ENCODE peak calls at places on chromosomes 12 and 14, in ten cellular contexts. H is A549, P is adrenal gland, Y is sigmoid colon, N is mammary epithelial cell, M is fibroblast of the aortic adventitia, K is bronchial epithelial cell, B is left lung, X is astrocyte, V is heart left ventricle. Q is an unnamed sample.

GRCh38 chr14:67738740-67739504 is 37.2 kb downstream of the RDH12 start:
- DNase-seq in P (peak; percentile 88), H (peak; percentile 88), B (no peak), V (no peak), X (peak; percentile 85), M (peak; percentile 99), N (peak; percentile 92), K (peak; percentile 86), Y (peak; percentile 89), Q (peak; percentile 92)

GRCh38 chr14:104355101-104355691 is 216.8 kb downstream of the KIF26A start:
- DNase-seq in X (no peak), K (no peak), Y (peak; percentile 48), N (no peak), H (no peak), B (peak; percentile 19), V (peak; percentile 51), M (no peak), P (no peak), Q (no peak)

GRCh38 chr12:63308701-63309100 is 157.7 kb upstream of the AVPR1A start:
- DNase-seq in N (no peak), P (no peak), X (no peak), V (no peak), M (no peak), K (no peak), B (no peak), H (no peak), Y (no peak), Q (peak; percentile 29)

GRCh38 chr12:65327207-65328076 is 49.0 kb downstream of the MSRB3 start:
- DNase-seq in P (no peak), X (peak; percentile 64), K (no peak), Y (peak; percentile 73), N (no peak), B (no peak), H (no peak), V (no peak), M (peak; percentile 89), Q (peak; percentile 68)

GRCh38 chr14:105899657-105900397 is 373.4 kb downstream of the TMEM121 start:
- DNase-seq in H (no peak), N (no peak), X (no peak), P (no peak), B (no peak), V (peak; percentile 42), K (no peak), Y (no peak), M (no peak), Q (no peak)

GRCh38 chr14:29810657-29811056 is 117.0 kb downstream of the PRKD1 start:
- DNase-seq in V (no peak), N (no peak), M (peak; percentile 65), Y (no peak), K (peak; percentile 9), H (no peak), X (no peak), B (no peak), P (peak; percentile 44), Q (peak; percentile 80)

GRCh38 chr12:126454581-126454980 is 1389.3 kb downstream of the AACS start:
- DNase-seq in Y (no peak), P (no peak), H (no peak), X (no peak), K (no peak), V (no peak), M (no peak), B (no peak), N (no peak), Q (no peak)

GRCh38 chr12:115439008-115439601 is 755.1 kb upstream of the TBX3 start:
- DNase-seq in V (no peak), X (no peak), K (no peak), Y (no peak), B (no peak), H (no peak), M (no peak), N (no peak), P (no peak), Q (no peak)

GRCh38 chr14:50773632-50774541 is 57.1 kb downstream of the NIN start:
- DNase-seq in H (peak; percentile 63), K (peak; percentile 60), Y (no peak), P (peak; percentile 38), M (peak; percentile 41), N (peak; percentile 59), V (no peak), B (no peak), X (peak; percentile 9), Q (peak; percentile 82)

GRCh38 chr12:8661016-8661415 is 1.6 kb downstream of the MFAP5 start:
- DNase-seq in N (no peak), V (no peak), P (no peak), M (peak; percentile 69), K (no peak), B (no peak), Y (peak; percentile 39), X (no peak), H (no peak), Q (no peak)

GRCh38 chr12:8665729-8666128 is 3.1 kb upstream of the MFAP5 start:
- DNase-seq in H (no peak), V (no peak), M (peak; percentile 73), N (no peak), Y (no peak), B (no peak), X (no peak), K (no peak), P (no peak), Q (no peak)

GRCh38 chr12:8664228-8664963 is 1.8 kb upstream of the MFAP5 start:
- DNase-seq in N (no peak), X (no peak), M (peak; percentile 75), P (no peak), B (no peak), H (no peak), Y (peak; percentile 85), V (peak; percentile 68), K (no peak), Q (no peak)

GRCh38 chr12:8661751-8662150 is 875 bp downstream of the MFAP5 start:
- DNase-seq in N (no peak), K (no peak), M (peak; percentile 51), H (no peak), Y (no peak), B (no peak), V (no peak), X (peak; percentile 36), P (no peak), Q (no peak)

GRCh38 chr12:8662592-8662991 is at the start of gene MFAP5:
- DNase-seq in H (no peak), Y (peak; percentile 73), P (no peak), K (peak; percentile 72), B (no peak), N (no peak), X (peak; percentile 95), M (peak; percentile 98), V (no peak), Q (peak; percentile 7)
- H3K4me3 ChIP-seq in H (no peak within 1 kb of the TSS), Y (no peak within 1 kb of the TSS), P (no peak within 1 kb of the TSS), K (no peak within 1 kb of the TSS), B (no peak within 1 kb of the TSS), N (no peak within 1 kb of the TSS), X (peak within 1 kb of the TSS; percentile 48), M (peak within 1 kb of the TSS; percentile 82), V (peak within 1 kb of the TSS; percentile 51), Q (peak within 1 kb of the TSS; percentile 41)

DNA sequence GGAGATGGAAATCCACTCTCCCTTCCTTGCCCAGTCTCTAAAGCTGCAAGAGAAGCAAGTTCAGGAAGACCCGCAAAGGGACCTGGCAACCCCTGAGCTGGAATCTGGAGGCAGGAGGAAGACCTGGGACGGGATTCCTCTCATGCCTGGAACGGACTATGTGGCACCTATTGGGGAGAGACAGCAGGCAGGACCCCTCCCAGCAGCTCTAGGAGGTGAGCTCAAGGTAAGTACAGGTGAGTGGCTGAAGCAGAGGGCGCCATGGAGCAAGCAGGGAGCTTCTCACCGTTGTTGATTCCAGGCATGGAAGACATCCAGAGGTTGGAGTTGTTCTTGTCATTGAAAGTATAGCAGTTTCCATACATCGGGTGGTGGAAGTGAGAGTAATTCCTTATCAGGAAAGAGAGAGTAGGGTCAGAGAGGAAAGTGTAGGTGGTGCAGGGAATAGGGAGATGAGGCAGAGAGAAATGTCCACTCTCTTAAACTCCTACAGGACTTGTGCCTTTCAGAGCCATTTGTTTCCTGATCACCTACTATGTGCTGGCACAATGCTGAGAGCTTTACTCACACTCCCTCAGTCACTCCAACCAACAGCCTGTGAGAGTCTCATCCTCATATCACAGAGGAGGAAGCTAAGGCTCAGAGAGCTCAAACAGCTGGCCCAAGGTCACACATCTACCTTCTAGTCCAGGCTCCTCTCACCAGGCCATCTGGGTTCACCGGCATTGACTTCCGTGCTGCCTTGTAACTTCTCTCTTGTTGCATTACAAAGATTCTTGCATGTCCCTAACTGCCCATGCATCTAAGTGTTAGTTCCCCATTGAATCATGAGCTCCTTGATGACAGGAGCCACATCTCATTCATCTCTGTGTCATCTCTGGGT is 13.9 kb upstream of the TNFRSF1A start:
- DNase-seq in P (no peak), V (no peak), M (no peak), Y (no peak), N (no peak), X (no peak), K (no peak), B (no peak), H (no peak), Q (no peak)
- TF ChIP-seq CTCF in P (no peak), V (no peak), M (no peak), Y (no peak), N (no peak), X (no peak), K (peak; percentile 34), B (no peak), H (no peak), Q (no peak)

GRCh38 chr14:89810101-89810500 is 144.4 kb downstream of the EFCAB11 start:
- DNase-seq in K (no peak), B (no peak), V (no peak), M (peak; percentile 69), Y (no peak), P (no peak), X (no peak), H (no peak), N (no peak), Q (peak; percentile 72)

GRCh38 chr14:89807905-89808304 is 146.6 kb downstream of the EFCAB11 start:
- DNase-seq in B (no peak), N (no peak), M (no peak), X (no peak), H (no peak), K (no peak), P (no peak), Y (no peak), V (no peak), Q (no peak)

GRCh38 chr14:89814126-89814525 is 140.4 kb downstream of the EFCAB11 start:
- DNase-seq in V (no peak), M (no peak), B (no peak), N (no peak), K (no peak), Y (no peak), H (no peak), P (no peak), X (no peak), Q (no peak)

GRCh38 chr14:89813485-89814080 is 140.9 kb downstream of the EFCAB11 start:
- DNase-seq in B (no peak), K (peak; percentile 45), P (no peak), M (peak; percentile 83), Y (no peak), N (no peak), V (no peak), X (peak; percentile 98), H (no peak), Q (peak; percentile 34)
- H3K4me3 ChIP-seq in B (no peak overlapping the region), K (no peak overlapping the region), P (no peak overlapping the region), M (peak overlapping the region; percentile 32), Y (peak overlapping the region; percentile 23), N (no peak overlapping the region), V (peak overlapping the region; percentile 27), X (peak overlapping the region; percentile 34), H (no peak overlapping the region), Q (no peak overlapping the region)

DNA sequence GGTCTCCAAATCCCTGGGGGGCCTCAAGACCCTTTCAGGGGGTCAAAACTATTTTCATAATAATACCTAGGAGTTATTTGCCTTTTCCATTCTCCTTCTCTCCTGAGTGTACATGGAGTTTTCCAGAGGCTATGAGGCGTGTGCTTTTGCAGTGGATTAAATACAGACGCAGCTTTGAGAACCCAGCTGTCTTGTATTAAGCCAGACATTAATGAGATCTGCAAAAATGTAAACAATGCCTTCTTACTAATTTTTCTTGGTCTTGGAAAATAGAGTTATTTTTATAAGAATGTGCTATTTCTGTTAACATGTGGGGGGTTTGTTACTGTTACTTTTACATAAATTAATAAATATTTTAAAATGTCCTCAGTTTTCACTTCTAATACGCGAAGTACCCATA is 68.6 kb downstream of the SLC25A47 start:
- DNase-seq in B (no peak), K (no peak), Y (no peak), X (no peak), N (no peak), H (no peak), M (no peak), V (no peak), P (no peak), Q (peak; percentile 59)
- TF ChIP-seq CTCF in B (no peak), K (no peak), Y (no peak), X (no peak), N (no peak), H (no peak), M (no peak), V (no peak), P (no peak), Q (no peak)